ENCODE peak calls at places on chromosome 22, in eight cellular contexts. P is prostate gland, E is IMR-90, D is Peyer's patch, I is breast epithelium, U is tibial nerve, W is transverse colon, X is HCT116. Z is an unnamed sample.
A peak's percentile ranks its signal among the peaks of the same experiment; 100 is the strongest.

GRCh38 chr22:37933711-37934376 is 19.6 kb downstream of the C22orf23 start:
- DNase-seq in E (peak; percentile 86), U (peak; percentile 82), P (peak; percentile 89), X (peak; percentile 83), D (peak; percentile 84), W (peak; percentile 93), I (peak; percentile 91), Z (peak; percentile 92)

GRCh38 chr22:20384171-20384570 is 9.8 kb upstream of the ZNF74 start:
- DNase-seq in U (no peak), X (no peak), W (no peak), P (no peak), I (no peak), E (no peak), D (no peak), Z (no peak)

GRCh38 chr22:41524809-41525449 is 19.3 kb downstream of the POLR3H start:
- DNase-seq in D (peak; percentile 63), P (no peak), U (no peak), X (no peak), I (no peak), E (no peak), W (peak; percentile 38), Z (no peak)

GRCh38 chr22:37455896-37456295 is 28.6 kb upstream of the ELFN2 start:
- DNase-seq in U (no peak), X (no peak), D (no peak), E (peak; percentile 12), W (no peak), P (no peak), I (no peak), Z (no peak)

GRCh38 chr22:41487037-41487963 is 18.4 kb downstream of the ACO2 start:
- DNase-seq in I (no peak), P (no peak), X (no peak), U (no peak), E (peak; percentile 70), D (no peak), W (no peak), Z (no peak)

GRCh38 chr22:18954941-18955571 is 19.0 kb upstream of the PRODH start:
- DNase-seq in D (no peak), E (no peak), I (peak; percentile 36), U (no peak), W (no peak), X (no peak), P (no peak), Z (no peak)

GRCh38 chr22:22371031-22371541 is 126.5 kb downstream of the VPREB1 start:
- DNase-seq in I (no peak), X (no peak), D (no peak), E (no peak), P (no peak), U (no peak), W (no peak), Z (peak; percentile 73)

GRCh38 chr22:33577862-33578411 is 342.3 kb downstream of the LARGE1 start:
- DNase-seq in U (no peak), E (no peak), X (no peak), W (no peak), I (no peak), D (no peak), P (no peak), Z (no peak)

GRCh38 chr22:50526849-50527801 is 1.7 kb upstream of the SCO2 start:
- DNase-seq in U (peak; percentile 36), X (no peak), W (peak; percentile 74), D (peak; percentile 61), I (no peak), E (no peak), P (no peak), Z (no peak)

GRCh38 chr22:39070186-39070585 is 6.9 kb upstream of the APOBEC3G start:
- DNase-seq in P (no peak), E (no peak), W (no peak), D (no peak), X (no peak), U (no peak), I (no peak), Z (no peak)

GRCh38 chr22:50317674-50318073 is 9.1 kb downstream of the DENND6B start:
- DNase-seq in D (no peak), X (no peak), P (no peak), I (no peak), E (no peak), U (no peak), W (no peak), Z (no peak)

GRCh38 chr22:50486561-50487289 is at the start of gene MIOX:
- DNase-seq in D (no peak), W (no peak), I (no peak), U (no peak), E (no peak), X (no peak), P (no peak), Z (no peak)

GRCh38 chr22:39545310-39546063 is 12.9 kb upstream of the RPS19BP1 start:
- DNase-seq in P (no peak), U (no peak), W (peak; percentile 47), D (no peak), X (no peak), E (no peak), I (no peak), Z (peak; percentile 76)

GRCh38 chr22:46612341-46612903 is 7.8 kb upstream of the GRAMD4 start:
- DNase-seq in U (no peak), P (no peak), D (no peak), X (no peak), W (no peak), E (no peak), I (no peak), Z (no peak)

GRCh38 chr22:21719024-21719423 is 16.6 kb downstream of the YPEL1 start:
- DNase-seq in I (no peak), P (no peak), X (no peak), D (no peak), W (no peak), U (no peak), E (no peak), Z (no peak)

GRCh38 chr22:32487021-32487420 is 12.4 kb downstream of the FBXO7 start:
- DNase-seq in U (no peak), D (no peak), X (no peak), W (no peak), P (no peak), E (no peak), I (no peak), Z (no peak)

GRCh38 chr22:32082331-32082730 is 39.3 kb downstream of the SLC5A1 start:
- DNase-seq in E (no peak), X (no peak), D (no peak), I (no peak), W (no peak), U (no peak), P (no peak), Z (no peak)

GRCh38 chr22:39183991-39184585 is 31.6 kb upstream of the CBX7 start:
- DNase-seq in E (peak; percentile 63), P (no peak), I (no peak), D (peak; percentile 14), X (peak; percentile 27), W (no peak), U (no peak), Z (peak; percentile 48)

GRCh38 chr22:40525250-40525884 is 111.2 kb downstream of the MRTFA start:
- DNase-seq in W (peak; percentile 51), X (no peak), I (no peak), P (no peak), D (peak; percentile 67), U (peak; percentile 51), E (peak; percentile 46), Z (peak; percentile 76)

GRCh38 chr22:34842630-34843029 is 223.3 kb upstream of the ISX start:
- DNase-seq in P (no peak), U (no peak), E (no peak), I (no peak), D (no peak), X (no peak), W (no peak), Z (no peak)

GRCh38 chr22:49723478-49724029 is 104.1 kb downstream of the BRD1 start:
- DNase-seq in U (no peak), E (no peak), X (no peak), I (no peak), P (no peak), W (no peak), D (no peak), Z (no peak)

DNA sequence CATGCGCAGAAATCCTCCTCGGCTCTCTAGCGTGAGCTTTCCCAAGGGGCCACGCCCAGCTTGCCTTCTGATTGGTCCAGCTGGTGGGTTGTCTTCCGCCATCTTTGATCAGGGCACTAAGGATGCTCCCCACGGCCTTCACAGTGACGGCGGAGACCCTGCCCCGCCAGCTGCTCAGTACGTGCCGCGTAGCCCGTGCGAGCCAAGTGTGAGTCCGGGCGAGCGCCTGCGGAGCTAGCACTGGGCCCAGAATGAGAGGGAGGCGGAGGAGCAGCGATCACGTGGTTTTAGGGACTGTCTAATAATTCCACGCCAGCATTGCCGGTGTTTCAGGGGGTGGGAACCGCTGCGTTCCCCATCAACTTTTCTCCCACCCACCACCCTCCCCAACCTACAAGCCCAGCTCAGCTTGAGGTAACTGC is 1.6 kb upstream of the MTFP1 start:
- DNase-seq in I (peak; percentile 99), X (peak; percentile 99), W (peak; percentile 99), E (peak; percentile 100), P (peak; percentile 99), D (peak; percentile 98), U (peak; percentile 99), Z (peak; percentile 99)
- TF ChIP-seq POLR2A in I (no peak), X (no peak), W (peak; percentile 51), E (peak; percentile 57), P (peak; percentile 68), D (peak; percentile 68), U (no peak), Z (no peak)

DNA sequence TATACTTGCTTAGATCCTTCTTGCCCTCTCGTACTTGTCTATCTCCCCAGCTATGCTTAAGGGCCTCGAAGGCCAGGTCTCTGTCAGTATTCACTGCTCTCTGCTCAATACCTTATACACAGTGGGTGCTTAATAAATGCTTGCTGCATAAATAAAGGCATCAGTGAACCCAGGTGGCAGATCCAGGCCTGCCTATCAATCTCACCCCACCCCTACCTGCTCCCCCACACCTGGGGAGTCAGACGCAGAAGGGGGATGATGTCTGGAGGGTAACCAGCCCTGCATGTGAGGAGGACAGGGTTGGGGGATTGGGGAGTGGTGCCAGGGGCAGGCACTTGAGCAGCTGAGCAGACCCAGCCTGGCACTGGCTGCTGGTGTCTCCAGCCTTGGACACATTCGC is 430.6 kb downstream of the MN1 start:
- DNase-seq in P (no peak), W (no peak), E (no peak), I (no peak), D (no peak), U (no peak), X (no peak), Z (no peak)
- H3K27ac ChIP-seq in P (no peak overlapping the region), W (no peak overlapping the region), E (no peak overlapping the region), I (no peak overlapping the region), D (no peak overlapping the region), U (no peak overlapping the region), X (no peak overlapping the region), Z (no peak overlapping the region)

DNA sequence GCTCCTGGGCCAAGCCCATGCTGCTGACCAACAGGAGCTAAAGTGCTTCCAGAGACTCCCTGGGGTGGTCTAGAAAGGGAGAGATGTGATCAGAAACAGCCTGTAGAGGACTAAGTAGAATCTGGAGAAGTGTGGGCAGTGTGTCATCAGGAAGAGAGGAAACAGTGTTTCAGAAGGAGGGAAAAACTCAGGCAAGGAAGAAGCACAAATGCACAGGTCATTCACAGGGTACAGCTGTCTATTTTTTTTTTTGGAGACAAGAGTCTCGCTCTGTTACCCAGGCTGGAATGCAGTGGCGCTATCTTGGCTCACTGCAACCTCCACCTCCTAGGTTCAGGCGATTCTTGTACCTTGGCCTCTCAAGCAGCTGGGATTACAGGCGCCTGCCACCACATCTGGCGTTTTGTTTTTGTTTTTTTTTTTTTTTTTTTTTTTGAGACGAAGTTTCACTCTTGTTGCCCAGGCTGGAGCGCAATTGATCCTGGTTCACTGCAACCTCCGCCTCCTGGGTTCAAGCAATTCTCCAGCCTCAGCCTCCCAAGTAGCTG is 74.4 kb downstream of the MICAL3 start:
- DNase-seq in U (no peak), X (no peak), I (no peak), W (no peak), P (no peak), E (no peak), D (no peak), Z (no peak)
- TF ChIP-seq CTCF in U (no peak), X (no peak), I (no peak), W (no peak), P (no peak), E (no peak), D (no peak), Z (no peak)

GRCh38 chr22:36328635-36329216 is 59.0 kb downstream of the MYH9 start:
- DNase-seq in D (peak; percentile 74), X (no peak), P (peak; percentile 61), I (peak; percentile 78), U (no peak), E (peak; percentile 96), W (peak; percentile 56), Z (peak; percentile 63)
- TF ChIP-seq POLR2A in D (no peak), X (no peak), P (no peak), I (no peak), U (no peak), E (peak; percentile 78), W (no peak), Z (no peak)